ENCODE peak calls at places on chromosomes 4 and X, in five cellular contexts. V is astrocyte of the cerebellum, K is dorsolateral prefrontal cortex, J is progenitor cell of endocrine pancreas, B is nephron progenitor cell. I is an unnamed sample.

GRCh38 chrX:121254336-121254735 is 206.9 kb downstream of the GLUD2 start:
- DNase-seq in V (no peak), K (no peak), J (no peak), B (no peak), I (no peak)

GRCh38 chrX:107537815-107538214 is 88.4 kb downstream of the FRMPD3 start:
- DNase-seq in V (no peak), K (no peak), J (no peak), B (peak), I (no peak)

GRCh38 chr4:1410491-1411325 is 4.5 kb upstream of the NKX1-1 start:
- DNase-seq in V (no peak), K (no peak), J (peak), B (peak), I (peak)

GRCh38 chrX:15143050-15143824 is 126.6 kb downstream of the ASB9 start:
- DNase-seq in V (peak), K (peak), J (no peak), B (peak), I (no peak)

GRCh38 chrX:22192419-22193086 is 80.2 kb upstream of the CBLL2 start:
- DNase-seq in V (peak), K (peak), J (peak), B (peak), I (peak)

GRCh38 chrX:112819013-112819635 is 21.5 kb downstream of the AMOT start:
- DNase-seq in V (peak), K (no peak), J (no peak), B (no peak), I (no peak)

GRCh38 chr4:184250795-184251679 is 33.4 kb upstream of the ENPP6 start:
- DNase-seq in V (peak), K (no peak), J (no peak), B (no peak), I (no peak)

GRCh38 chr4:13396161-13396560 is 88.0 kb downstream of the RAB28 start:
- DNase-seq in V (no peak), K (no peak), J (no peak), B (no peak), I (no peak)

DNA sequence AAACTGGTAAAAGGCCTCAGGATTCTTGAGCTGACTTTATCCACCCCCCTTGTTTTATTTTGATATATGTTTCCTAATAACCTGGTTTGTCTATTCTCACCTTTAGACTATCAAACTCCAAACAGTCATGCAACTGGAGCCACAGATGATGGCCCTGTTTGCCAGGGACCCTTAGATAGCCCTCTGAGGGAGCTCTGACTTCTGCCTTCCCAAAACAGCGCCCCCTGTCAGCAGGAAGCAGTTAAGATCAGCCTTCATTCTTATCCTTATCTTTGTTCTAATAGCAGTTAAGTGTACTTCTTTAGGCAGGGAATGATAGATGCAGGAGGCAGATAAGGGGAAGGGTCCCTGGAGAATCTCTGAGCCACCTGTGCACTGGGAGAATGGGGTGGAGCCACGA is 27.5 kb upstream of the CXCL13 start:
- DNase-seq in V (no peak), K (no peak), J (no peak), B (no peak), I (no peak)
- TF ChIP-seq CTCF in V (no peak), K (no peak), J (no peak), B (no peak), I (no peak)

GRCh38 chrX:38993500-38993899 is 192.2 kb downstream of the MID1IP1 start:
- DNase-seq in V (no peak), K (no peak), J (no peak), B (no peak), I (no peak)
- TF ChIP-seq CTCF in V (no peak), K (no peak), J (no peak), B (no peak), I (no peak)

GRCh38 chrX:129760155-129760554 is 19.6 kb upstream of the SASH3 start:
- DNase-seq in V (no peak), K (no peak), J (no peak), B (no peak), I (no peak)

GRCh38 chrX:129761596-129761995 is 18.2 kb upstream of the SASH3 start:
- DNase-seq in V (no peak), K (no peak), J (no peak), B (no peak), I (no peak)

GRCh38 chrX:129762448-129762847 is 17.3 kb upstream of the SASH3 start:
- DNase-seq in V (no peak), K (no peak), J (no peak), B (no peak), I (no peak)

GRCh38 chrX:129760981-129761380 is 18.8 kb upstream of the SASH3 start:
- DNase-seq in V (no peak), K (no peak), J (no peak), B (no peak), I (no peak)

DNA sequence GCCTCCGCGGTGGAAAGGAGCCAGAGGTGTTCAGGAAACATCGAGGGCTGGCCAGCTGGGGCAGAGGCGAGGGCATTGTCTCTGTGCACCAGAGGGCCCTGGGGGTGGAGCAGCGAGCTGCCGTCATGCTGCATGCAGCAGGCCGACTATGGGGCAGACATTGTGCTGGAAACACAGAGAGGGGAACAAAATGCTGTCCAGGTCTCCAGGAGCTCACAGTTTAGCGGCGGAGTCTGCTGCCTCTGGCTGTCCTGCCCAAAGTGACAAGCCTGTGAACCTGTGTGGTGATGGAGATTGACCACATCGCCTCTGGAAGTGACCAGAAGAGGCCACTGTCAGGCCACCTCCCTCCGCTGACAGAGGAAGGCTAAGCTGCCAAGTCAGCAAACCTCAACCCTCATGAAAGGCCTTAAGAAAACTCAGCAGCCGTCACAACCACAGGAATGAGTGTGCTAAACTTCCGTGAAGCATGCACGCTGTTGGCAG is 20.1 kb upstream of the SASH3 start:
- DNase-seq in V (peak), K (no peak), J (no peak), B (no peak), I (no peak)
- TF ChIP-seq CTCF in V (peak), K (peak), J (no peak), B (no peak), I (no peak)

DNA sequence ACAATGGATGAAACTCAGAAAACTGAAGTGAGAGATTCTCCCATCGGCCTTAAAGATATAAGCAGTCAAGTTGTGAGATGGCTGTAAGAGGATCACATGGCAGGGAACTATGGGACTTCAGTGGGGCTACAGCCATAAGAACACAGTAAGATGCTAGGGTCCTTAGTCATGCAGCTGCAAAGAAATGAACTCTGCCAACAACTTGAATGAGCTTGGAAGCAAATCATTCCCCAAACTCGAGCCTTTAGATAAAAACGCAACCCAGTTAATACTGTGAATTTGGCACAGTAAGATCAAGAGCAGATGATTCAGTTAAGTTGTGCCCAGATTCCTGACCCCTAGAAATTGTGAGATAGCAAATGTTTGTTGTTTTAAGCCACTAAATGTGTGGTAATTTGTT is 117.3 kb downstream of the FAM13A start:
- DNase-seq in V (peak), K (no peak), J (no peak), B (no peak), I (no peak)
- TF ChIP-seq CTCF in V (no peak), K (no peak), J (no peak), B (no peak), I (no peak)

GRCh38 chr4:156472624-156473023 is 499.0 kb downstream of the PDGFC start:
- DNase-seq in V (no peak), K (no peak), J (no peak), B (no peak), I (no peak)

GRCh38 chr4:156476359-156476758 is 495.2 kb downstream of the PDGFC start:
- DNase-seq in V (peak), K (no peak), J (no peak), B (no peak), I (no peak)

GRCh38 chr4:156473175-156473574 is 498.4 kb downstream of the PDGFC start:
- DNase-seq in V (no peak), K (no peak), J (no peak), B (no peak), I (no peak)

GRCh38 chr4:156475322-156475721 is 496.3 kb downstream of the PDGFC start:
- DNase-seq in V (peak), K (no peak), J (no peak), B (no peak), I (no peak)
- TF ChIP-seq CTCF in V (peak), K (peak), J (peak), B (no peak), I (no peak)